ENCODE peak calls at places on chromosomes 4 and X, in five cellular contexts. One of them, this sample, is unnamed. For H3K4me1, the result is how much of the 10 kb centered on the place peaks cover.

GRCh38 chrX:27863813-27864212 is 56.0 kb downstream of the MAGEB10 start:
- DNase-seq in right atrium auricular region: no peak
- DNase-seq in K562: no peak
- DNase-seq in mammary epithelial cell: no peak
- DNase-seq in endothelial cell of umbilical vein: no peak
- DNase-seq in this sample: no peak

GRCh38 chr4:63275491-63275890 is 1133.8 kb downstream of the TECRL start:
- DNase-seq in right atrium auricular region: no peak
- DNase-seq in K562: no peak
- DNase-seq in mammary epithelial cell: no peak
- DNase-seq in endothelial cell of umbilical vein: no peak
- DNase-seq in this sample: no peak

GRCh38 chrX:104098151-104098808 is 14.0 kb upstream of the ZCCHC18 start:
- DNase-seq in right atrium auricular region: no peak
- DNase-seq in K562: peak
- DNase-seq in mammary epithelial cell: peak
- DNase-seq in endothelial cell of umbilical vein: peak
- DNase-seq in this sample: peak

GRCh38 chr4:75698162-75698962 is 25.2 kb upstream of the G3BP2 start:
- DNase-seq in right atrium auricular region: no peak
- DNase-seq in K562: no peak
- DNase-seq in mammary epithelial cell: no peak
- DNase-seq in endothelial cell of umbilical vein: no peak
- DNase-seq in this sample: no peak

GRCh38 chrX:138754861-138755260 is 43.3 kb upstream of the FGF13 start:
- DNase-seq in right atrium auricular region: no peak
- DNase-seq in K562: no peak
- DNase-seq in mammary epithelial cell: peak
- DNase-seq in endothelial cell of umbilical vein: no peak
- DNase-seq in this sample: no peak

GRCh38 chr4:170940043-170940724 is 850.4 kb upstream of the AADAT start:
- DNase-seq in right atrium auricular region: no peak
- DNase-seq in K562: no peak
- DNase-seq in mammary epithelial cell: no peak
- DNase-seq in endothelial cell of umbilical vein: no peak
- DNase-seq in this sample: no peak

GRCh38 chr4:98546910-98547544 is 111.4 kb downstream of the TSPAN5 start:
- DNase-seq in right atrium auricular region: peak
- DNase-seq in K562: no peak
- DNase-seq in mammary epithelial cell: peak
- DNase-seq in endothelial cell of umbilical vein: peak
- DNase-seq in this sample: peak

GRCh38 chr4:137705171-137705783 is 173.0 kb upstream of the PCDH18 start:
- DNase-seq in right atrium auricular region: no peak
- DNase-seq in K562: no peak
- DNase-seq in mammary epithelial cell: no peak
- DNase-seq in endothelial cell of umbilical vein: no peak
- DNase-seq in this sample: no peak

GRCh38 chr4:6939761-6940743 is 30.4 kb downstream of the TBC1D14 start:
- DNase-seq in right atrium auricular region: no peak
- DNase-seq in K562: peak
- DNase-seq in mammary epithelial cell: no peak
- DNase-seq in endothelial cell of umbilical vein: no peak
- DNase-seq in this sample: no peak

GRCh38 chr4:4651811-4652609 is 110.2 kb upstream of the STX18 start:
- DNase-seq in right atrium auricular region: no peak
- DNase-seq in K562: peak
- DNase-seq in mammary epithelial cell: no peak
- DNase-seq in endothelial cell of umbilical vein: no peak
- DNase-seq in this sample: no peak

GRCh38 chrX:9835585-9836210 is 49.5 kb downstream of the SHROOM2 start:
- DNase-seq in right atrium auricular region: no peak
- DNase-seq in K562: no peak
- DNase-seq in mammary epithelial cell: no peak
- DNase-seq in endothelial cell of umbilical vein: no peak
- DNase-seq in this sample: no peak

GRCh38 chr4:40238700-40239548 is 42.1 kb downstream of the RHOH start:
- DNase-seq in right atrium auricular region: no peak
- DNase-seq in K562: peak
- DNase-seq in mammary epithelial cell: no peak
- DNase-seq in endothelial cell of umbilical vein: no peak
- DNase-seq in this sample: no peak

GRCh38 chrX:49269768-49270248 is at the start of gene PPP1R3F:
- DNase-seq in right atrium auricular region: no peak
- DNase-seq in K562: no peak
- DNase-seq in mammary epithelial cell: no peak
- DNase-seq in endothelial cell of umbilical vein: peak
- DNase-seq in this sample: no peak

GRCh38 chr4:20194079-20195013 is 57.4 kb upstream of the SLIT2 start:
- DNase-seq in right atrium auricular region: no peak
- DNase-seq in K562: no peak
- DNase-seq in mammary epithelial cell: peak
- DNase-seq in endothelial cell of umbilical vein: peak
- DNase-seq in this sample: no peak

GRCh38 chrX:10350991-10351390 is 194.2 kb downstream of the CLCN4 start:
- DNase-seq in right atrium auricular region: no peak
- DNase-seq in K562: no peak
- DNase-seq in mammary epithelial cell: peak
- DNase-seq in endothelial cell of umbilical vein: no peak
- DNase-seq in this sample: no peak

GRCh38 chrX:25300994-25301393 is 285.2 kb upstream of the ARX start:
- DNase-seq in right atrium auricular region: no peak
- DNase-seq in K562: no peak
- DNase-seq in mammary epithelial cell: no peak
- DNase-seq in endothelial cell of umbilical vein: no peak
- DNase-seq in this sample: no peak

GRCh38 chrX:7083021-7083420 is 64.5 kb upstream of the STS start:
- DNase-seq in right atrium auricular region: no peak
- DNase-seq in K562: no peak
- DNase-seq in mammary epithelial cell: no peak
- DNase-seq in endothelial cell of umbilical vein: no peak
- DNase-seq in this sample: no peak

GRCh38 chr4:41883988-41884737 is 51.1 kb upstream of the TMEM33 start:
- DNase-seq in right atrium auricular region: no peak
- DNase-seq in K562: no peak
- DNase-seq in mammary epithelial cell: no peak
- DNase-seq in endothelial cell of umbilical vein: no peak
- DNase-seq in this sample: no peak

GRCh38 chr4:137502730-137503129 is 29.6 kb downstream of the PCDH18 start:
- DNase-seq in right atrium auricular region: no peak
- DNase-seq in K562: no peak
- DNase-seq in mammary epithelial cell: no peak
- DNase-seq in endothelial cell of umbilical vein: no peak
- DNase-seq in this sample: no peak

GRCh38 chr4:169841776-169842175 is 84.0 kb upstream of the HPF1 start:
- DNase-seq in right atrium auricular region: no peak
- DNase-seq in K562: no peak
- DNase-seq in mammary epithelial cell: no peak
- DNase-seq in endothelial cell of umbilical vein: no peak
- DNase-seq in this sample: no peak

GRCh38 chr4:174394915-174395314 is 111.2 kb downstream of the CEP44 start:
- DNase-seq in right atrium auricular region: no peak
- DNase-seq in K562: no peak
- DNase-seq in mammary epithelial cell: peak
- DNase-seq in endothelial cell of umbilical vein: no peak
- DNase-seq in this sample: no peak

GRCh38 chr4:128517096-128517738 is 229.6 kb upstream of the PGRMC2 start:
- DNase-seq in right atrium auricular region: no peak
- DNase-seq in K562: no peak
- DNase-seq in mammary epithelial cell: no peak
- DNase-seq in endothelial cell of umbilical vein: peak
- DNase-seq in this sample: no peak
- H3K4me1 ChIP-seq in right atrium auricular region: under half
- H3K4me1 ChIP-seq in K562: half or more
- H3K4me1 ChIP-seq in mammary epithelial cell: under half
- H3K4me1 ChIP-seq in endothelial cell of umbilical vein: half or more
- H3K4me1 ChIP-seq in this sample: under half

DNA sequence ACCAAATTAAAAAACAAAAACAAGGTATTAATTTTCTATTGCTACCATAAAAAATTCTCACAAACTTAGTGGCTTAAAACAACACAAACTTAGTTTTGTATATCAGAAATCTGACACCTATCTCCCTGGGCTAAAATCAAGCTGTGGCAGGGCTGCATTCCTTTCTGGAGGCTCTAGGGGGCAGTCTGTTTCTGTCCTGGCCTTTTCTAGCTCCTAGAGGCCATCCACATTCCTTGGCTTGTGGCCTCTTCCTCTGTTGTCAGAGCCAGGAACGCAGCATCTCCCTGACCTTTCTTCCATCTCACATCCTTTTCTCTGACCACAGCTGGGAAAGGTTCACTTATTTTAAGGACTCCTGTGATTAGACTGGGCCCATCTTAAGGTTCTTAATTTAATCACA is 38.9 kb upstream of the TLR2 start:
- DNase-seq in right atrium auricular region: no peak
- DNase-seq in K562: peak
- DNase-seq in mammary epithelial cell: no peak
- DNase-seq in endothelial cell of umbilical vein: no peak
- DNase-seq in this sample: no peak
- TF ChIP-seq CTCF in right atrium auricular region: no peak
- TF ChIP-seq CTCF in K562: peak
- TF ChIP-seq CTCF in mammary epithelial cell: peak
- TF ChIP-seq CTCF in endothelial cell of umbilical vein: peak
- TF ChIP-seq CTCF in this sample: no peak

DNA sequence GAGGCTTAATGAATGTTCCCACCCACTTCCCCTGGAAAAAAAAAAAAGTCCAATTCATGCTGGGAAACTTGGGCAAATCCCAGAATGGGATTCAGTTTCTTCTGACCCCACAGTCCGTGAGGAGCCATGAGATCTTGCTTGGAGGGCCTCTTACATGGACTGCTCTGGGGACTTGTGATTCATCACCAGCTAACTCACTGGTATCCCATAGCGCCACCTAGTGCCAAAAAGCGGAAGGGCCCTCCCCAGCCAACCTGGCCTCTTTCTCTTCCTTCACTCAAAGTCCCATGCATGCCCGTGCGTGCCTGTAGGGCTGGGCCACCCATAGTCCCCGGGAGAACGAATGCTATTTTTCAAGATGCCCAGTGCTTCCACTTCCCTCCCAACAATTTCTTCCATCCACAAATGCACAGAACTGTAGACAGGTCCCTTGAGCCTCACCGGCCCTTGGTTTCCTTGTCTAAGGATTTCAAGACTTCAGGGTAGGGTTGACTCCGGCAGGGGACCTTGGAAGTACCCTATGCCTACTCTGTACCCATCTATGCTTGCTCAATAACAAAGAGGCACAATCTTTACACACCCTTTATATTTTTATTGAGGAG is 5.1 kb downstream of the RTL5 start:
- DNase-seq in right atrium auricular region: peak
- DNase-seq in K562: peak
- DNase-seq in mammary epithelial cell: peak
- DNase-seq in endothelial cell of umbilical vein: peak
- DNase-seq in this sample: peak
- H3K4me1 ChIP-seq in right atrium auricular region: under half
- H3K4me1 ChIP-seq in K562: under half
- H3K4me1 ChIP-seq in mammary epithelial cell: under half
- H3K4me1 ChIP-seq in endothelial cell of umbilical vein: half or more
- H3K4me1 ChIP-seq in this sample: under half

GRCh38 chrX:114580336-114580735 is 3.5 kb upstream of the HTR2C start:
- DNase-seq in right atrium auricular region: no peak
- DNase-seq in K562: no peak
- DNase-seq in mammary epithelial cell: no peak
- DNase-seq in endothelial cell of umbilical vein: no peak
- DNase-seq in this sample: no peak
- TF ChIP-seq CTCF in right atrium auricular region: no peak
- TF ChIP-seq CTCF in K562: no peak
- TF ChIP-seq CTCF in mammary epithelial cell: no peak
- TF ChIP-seq CTCF in endothelial cell of umbilical vein: no peak
- TF ChIP-seq CTCF in this sample: no peak

GRCh38 chr4:118762753-118763477 is 73.0 kb downstream of the SEC24D start:
- DNase-seq in right atrium auricular region: no peak
- DNase-seq in K562: no peak
- DNase-seq in mammary epithelial cell: no peak
- DNase-seq in endothelial cell of umbilical vein: no peak
- DNase-seq in this sample: no peak
- H3K4me1 ChIP-seq in right atrium auricular region: half or more
- H3K4me1 ChIP-seq in K562: under half
- H3K4me1 ChIP-seq in mammary epithelial cell: under half
- H3K4me1 ChIP-seq in endothelial cell of umbilical vein: under half
- H3K4me1 ChIP-seq in this sample: under half

DNA sequence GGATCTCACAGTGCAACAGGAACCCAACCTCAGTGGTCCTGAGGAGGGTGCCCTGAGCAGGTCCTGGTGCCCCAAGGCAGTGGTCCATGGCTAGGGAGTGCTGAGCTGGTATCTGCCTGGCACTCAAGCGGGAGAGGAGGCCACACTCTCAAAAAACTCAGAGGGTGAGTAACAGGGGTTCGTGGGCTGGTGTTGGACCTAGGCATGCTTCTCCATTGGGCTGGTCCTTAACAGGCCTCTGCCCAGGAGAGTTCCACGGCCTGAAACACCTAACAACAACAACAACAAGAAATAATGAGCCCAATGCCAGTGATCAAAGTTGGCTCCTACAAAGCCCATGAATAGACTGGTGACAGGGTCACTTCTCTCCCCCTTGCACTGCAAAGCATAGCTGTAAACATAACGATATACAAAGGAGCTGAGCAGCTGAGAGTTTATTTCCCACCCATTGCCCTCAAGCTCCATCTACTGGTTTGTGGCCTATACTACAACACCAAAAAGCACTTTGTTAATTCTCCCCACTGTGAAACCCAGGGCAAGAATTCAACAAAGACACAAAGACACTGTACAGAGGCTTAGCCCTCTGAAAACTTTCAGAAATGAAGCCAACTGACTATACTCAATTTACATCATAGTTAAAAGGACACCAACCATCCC is 736.2 kb upstream of the ADGRL3 start:
- DNase-seq in right atrium auricular region: no peak
- DNase-seq in K562: no peak
- DNase-seq in mammary epithelial cell: peak
- DNase-seq in endothelial cell of umbilical vein: no peak
- DNase-seq in this sample: no peak
- TF ChIP-seq CTCF in right atrium auricular region: no peak
- TF ChIP-seq CTCF in K562: no peak
- TF ChIP-seq CTCF in mammary epithelial cell: peak
- TF ChIP-seq CTCF in endothelial cell of umbilical vein: no peak
- TF ChIP-seq CTCF in this sample: no peak

This sample was measured in uterus.